ENCODE peak calls at places on chromosome 18, in six cellular contexts. A, Y, V, W, N and X are unnamed samples.

GRCh38 chr18:72672364-72673151 is 128.4 kb upstream of the CBLN2 start:
- DNase-seq in A (no peak), Y (no peak), V (peak; percentile 16), W (no peak), N (no peak), X (no peak)

GRCh38 chr18:36634573-36635216 is 194.1 kb downstream of the TPGS2 start:
- DNase-seq in A (no peak), Y (no peak), V (no peak), W (no peak), N (no peak), X (no peak)

GRCh38 chr18:54777118-54777791 is 51.0 kb upstream of the RAB27B start:
- DNase-seq in A (no peak), Y (no peak), V (no peak), W (no peak), N (no peak), X (no peak)

GRCh38 chr18:58287626-58288289 is 243.7 kb downstream of the NEDD4L start:
- DNase-seq in A (no peak), Y (no peak), V (no peak), W (no peak), N (no peak), X (no peak)

GRCh38 chr18:49476664-49477411 is 10.2 kb downstream of the C18orf32 start:
- DNase-seq in A (no peak), Y (no peak), V (no peak), W (no peak), N (no peak), X (no peak)

GRCh38 chr18:22200611-22201225 is 31.3 kb downstream of the GATA6 start:
- DNase-seq in A (no peak), Y (no peak), V (no peak), W (no peak), N (no peak), X (no peak)

GRCh38 chr18:48711651-48712486 is 173.0 kb downstream of the CTIF start:
- DNase-seq in A (no peak), Y (no peak), V (peak; percentile 33), W (no peak), N (peak; percentile 21), X (no peak)

GRCh38 chr18:62637807-62638687 is 77.3 kb upstream of the PHLPP1 start:
- DNase-seq in A (peak; percentile 42), Y (peak; percentile 25), V (peak; percentile 51), W (peak; percentile 3), N (peak; percentile 44), X (peak; percentile 2)

GRCh38 chr18:4394700-4395099 is 60.4 kb downstream of the DLGAP1 start:
- DNase-seq in A (no peak), Y (no peak), V (no peak), W (no peak), N (no peak), X (no peak)

GRCh38 chr18:3579701-3580100 is 129.7 kb downstream of the TGIF1 start:
- DNase-seq in A (no peak), Y (no peak), V (no peak), W (no peak), N (no peak), X (no peak)

GRCh38 chr18:12750076-12750707 is 47.4 kb downstream of the PSMG2 start:
- DNase-seq in A (peak; percentile 6), Y (no peak), V (no peak), W (no peak), N (no peak), X (no peak)